ENCODE peak calls at places on chromosome 1, in ten cellular contexts. Q is astrocyte, H is uterus, L is GM23338, M is left lung, C is GM12878, G is testis, Z is ovary, P is dorsolateral prefrontal cortex, N is right lobe of liver. W is an unnamed sample.

GRCh38 chr1:36771678-36772284 is 262.5 kb downstream of the GRIK3 start:
- DNase-seq in Q (no peak), H (no peak), L (peak; percentile 54), M (no peak), C (no peak), G (no peak), Z (no peak), P (no peak), N (no peak), W (peak; percentile 41)

GRCh38 chr1:30037251-30038118 is 685.9 kb downstream of the MATN1 start:
- DNase-seq in Q (no peak), H (no peak), L (no peak), M (no peak), C (no peak), G (no peak), Z (no peak), P (no peak), N (no peak), W (no peak)

GRCh38 chr1:170533331-170533730 is 1.4 kb downstream of the GORAB start:
- DNase-seq in Q (peak; percentile 64), H (no peak), L (no peak), M (no peak), C (no peak), G (no peak), Z (no peak), P (no peak), N (no peak), W (no peak)

GRCh38 chr1:207787776-207788175 is 35.9 kb downstream of the CD46 start:
- DNase-seq in Q (peak; percentile 19), H (no peak), L (no peak), M (no peak), C (no peak), G (no peak), Z (no peak), P (no peak), N (no peak), W (no peak)

GRCh38 chr1:58968360-58968952 is 184.6 kb upstream of the JUN start:
- DNase-seq in Q (peak; percentile 32), H (peak; percentile 87), L (no peak), M (no peak), C (peak; percentile 92), G (peak; percentile 77), Z (peak; percentile 86), P (no peak), N (peak; percentile 81), W (peak; percentile 89)

GRCh38 chr1:176691251-176692228 is 228.6 kb downstream of the PAPPA2 start:
- DNase-seq in Q (peak; percentile 35), H (no peak), L (peak; percentile 82), M (no peak), C (peak; percentile 17), G (peak; percentile 40), Z (no peak), P (no peak), N (no peak), W (no peak)

GRCh38 chr1:156410740-156411139 is 41.7 kb downstream of the RHBG start:
- DNase-seq in Q (no peak), H (no peak), L (no peak), M (no peak), C (no peak), G (no peak), Z (no peak), P (no peak), N (no peak), W (no peak)

GRCh38 chr1:37040773-37041172 is 6.5 kb upstream of the GRIK3 start:
- DNase-seq in Q (no peak), H (no peak), L (no peak), M (no peak), C (no peak), G (peak; percentile 39), Z (no peak), P (no peak), N (no peak), W (no peak)

GRCh38 chr1:28926629-28927441 is 12.5 kb downstream of the EPB41 start:
- DNase-seq in Q (no peak), H (no peak), L (peak; percentile 16), M (no peak), C (peak; percentile 91), G (no peak), Z (no peak), P (no peak), N (no peak), W (no peak)

GRCh38 chr1:74587888-74588287 is 75.5 kb upstream of the LRRC53 start:
- DNase-seq in Q (no peak), H (no peak), L (no peak), M (no peak), C (no peak), G (no peak), Z (no peak), P (no peak), N (no peak), W (no peak)

GRCh38 chr1:11458811-11459275 is 20.1 kb upstream of the DISP3 start:
- DNase-seq in Q (no peak), H (no peak), L (no peak), M (no peak), C (no peak), G (peak; percentile 27), Z (peak; percentile 70), P (peak; percentile 93), N (no peak), W (peak; percentile 11)

GRCh38 chr1:40162791-40163441 is 1.7 kb downstream of the RLF start:
- DNase-seq in Q (peak; percentile 57), H (no peak), L (peak; percentile 21), M (no peak), C (no peak), G (no peak), Z (no peak), P (no peak), N (no peak), W (no peak)

GRCh38 chr1:23007106-23007505 is 8.5 kb downstream of the TEX46 start:
- DNase-seq in Q (no peak), H (no peak), L (no peak), M (no peak), C (no peak), G (no peak), Z (no peak), P (no peak), N (no peak), W (no peak)

GRCh38 chr1:12314328-12314903 is 84.6 kb downstream of the VPS13D start:
- DNase-seq in Q (peak; percentile 27), H (no peak), L (no peak), M (no peak), C (no peak), G (no peak), Z (no peak), P (no peak), N (no peak), W (no peak)

DNA sequence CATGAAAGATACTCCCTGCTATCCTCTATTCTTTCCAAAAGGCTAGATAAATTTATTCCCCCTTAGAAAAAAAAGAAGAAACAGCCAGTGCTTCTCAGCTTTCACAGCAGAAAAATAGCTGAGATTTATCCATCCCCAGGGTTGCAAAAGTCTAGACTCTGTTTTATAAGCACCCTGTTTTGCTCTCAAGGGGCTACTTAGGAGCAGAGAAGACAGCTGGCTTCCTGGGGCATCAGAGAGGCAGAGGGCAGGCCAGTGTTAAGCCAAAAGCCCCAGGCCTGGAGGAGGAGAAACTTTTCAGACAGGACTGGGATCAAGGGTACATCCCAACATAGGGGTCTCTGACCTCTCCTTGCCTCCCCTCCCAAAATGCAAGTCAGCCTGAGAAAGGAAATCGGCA is 3.9 kb downstream of the LAMB3 start:
- DNase-seq in Q (no peak), H (no peak), L (no peak), M (no peak), C (no peak), G (no peak), Z (no peak), P (no peak), N (no peak), W (no peak)
- H3K27ac ChIP-seq in Q (no peak overlapping the region), H (no peak overlapping the region), L (no peak overlapping the region), M (peak overlapping the region; percentile 50), C (no peak overlapping the region), G (no peak overlapping the region), Z (no peak overlapping the region), P (no peak overlapping the region), N (no peak overlapping the region), W (peak overlapping the region; percentile 93)

GRCh38 chr1:225911207-225912130 is 12.6 kb downstream of the PYCR2 start:
- DNase-seq in Q (no peak), H (peak; percentile 74), L (peak; percentile 88), M (peak; percentile 97), C (no peak), G (peak; percentile 74), Z (peak; percentile 86), P (no peak), N (peak; percentile 69), W (no peak)
- H3K4me3 ChIP-seq in Q (no peak overlapping the region), H (no peak overlapping the region), L (no peak overlapping the region), M (no peak overlapping the region), C (no peak overlapping the region), G (peak overlapping the region; percentile 27), Z (no peak overlapping the region), P (no peak overlapping the region), N (peak overlapping the region; percentile 20), W (no peak overlapping the region)

GRCh38 chr1:154405762-154406571 is 824 bp downstream of the IL6R start:
- DNase-seq in Q (peak; percentile 39), H (peak; percentile 72), L (peak; percentile 56), M (peak; percentile 92), C (no peak), G (peak; percentile 73), Z (peak; percentile 82), P (peak; percentile 69), N (peak; percentile 91), W (peak; percentile 76)
- TF ChIP-seq CTCF in Q (no peak), H (peak; percentile 23), L (no peak), M (peak; percentile 12), C (peak; percentile 51), G (no peak), Z (peak; percentile 15), P (peak; percentile 35), N (peak; percentile 21), W (peak; percentile 10)

DNA sequence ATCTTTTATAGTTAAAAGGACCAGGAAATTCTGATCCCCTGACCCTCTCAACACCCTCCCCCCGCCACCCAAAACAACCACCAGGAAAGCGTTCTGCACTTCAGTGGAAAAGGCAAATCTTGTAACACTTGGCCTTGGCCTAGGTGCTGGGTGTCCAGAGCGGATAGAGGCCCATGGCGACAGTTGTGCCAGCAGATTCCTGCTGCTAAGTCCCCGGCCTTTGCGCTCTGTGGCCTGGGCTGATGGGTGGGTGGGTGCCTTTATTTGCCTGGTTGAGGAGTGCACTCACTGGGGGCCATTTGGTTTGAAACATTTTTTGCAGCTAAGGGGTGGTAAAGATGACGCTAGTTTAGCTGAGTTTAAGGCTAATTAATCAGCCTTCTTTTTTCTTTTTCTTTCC is 127.9 kb upstream of the ERRFI1 start:
- DNase-seq in Q (no peak), H (no peak), L (no peak), M (no peak), C (no peak), G (no peak), Z (no peak), P (no peak), N (no peak), W (no peak)
- H3K27ac ChIP-seq in Q (no peak overlapping the region), H (no peak overlapping the region), L (no peak overlapping the region), M (no peak overlapping the region), C (no peak overlapping the region), G (no peak overlapping the region), Z (no peak overlapping the region), P (no peak overlapping the region), N (no peak overlapping the region), W (peak overlapping the region; percentile 72)